ENCODE peak calls at places on chromosome 21, in seven cellular contexts. P is H1, N is heart left ventricle, K is astrocyte of the spinal cord, J is A549, W is fibroblast of pulmonary artery, B is mammary epithelial cell. I is an unnamed sample.

GRCh38 chr21:46634427-46634826 is 1.0 kb upstream of the PRMT2 start:
- DNase-seq in P (no peak), N (no peak), K (no peak), J (no peak), W (no peak), B (no peak), I (no peak)

GRCh38 chr21:42469272-42469671 is 26.8 kb downstream of the RSPH1 start:
- DNase-seq in P (no peak), N (no peak), K (no peak), J (no peak), W (no peak), B (no peak), I (no peak)

GRCh38 chr21:42160950-42161225 is 58.1 kb upstream of the ABCG1 start:
- DNase-seq in P (no peak), N (no peak), K (no peak), J (no peak), W (no peak), B (no peak), I (no peak)

GRCh38 chr21:44286716-44287632 is 1.3 kb downstream of the AIRE start:
- DNase-seq in P (no peak), N (peak), K (no peak), J (no peak), W (no peak), B (no peak), I (no peak)

GRCh38 chr21:41183575-41183974 is 15.6 kb downstream of the BACE2 start:
- DNase-seq in P (no peak), N (no peak), K (no peak), J (no peak), W (no peak), B (no peak), I (no peak)

GRCh38 chr21:31260790-31261189 is 83.3 kb downstream of the TIAM1 start:
- DNase-seq in P (no peak), N (no peak), K (no peak), J (no peak), W (peak), B (no peak), I (peak)

GRCh38 chr21:43902441-43902840 is 37.4 kb downstream of the AGPAT3 start:
- DNase-seq in P (no peak), N (peak), K (no peak), J (no peak), W (peak), B (no peak), I (peak)

GRCh38 chr21:42561742-42562141 is 48.1 kb downstream of the SLC37A1 start:
- DNase-seq in P (no peak), N (no peak), K (no peak), J (no peak), W (no peak), B (no peak), I (no peak)

GRCh38 chr21:37366488-37367300 is at the start of gene DYRK1A:
- DNase-seq in P (peak), N (peak), K (peak), J (peak), W (peak), B (peak), I (peak)
- H3K4me3 ChIP-seq in P (peak), N (peak), K (peak), J (peak), W (peak), B (peak), I (peak)

GRCh38 chr21:45496968-45497845 is 45.0 kb downstream of the SLC19A1 start:
- DNase-seq in P (no peak), N (peak), K (no peak), J (no peak), W (no peak), B (no peak), I (no peak)

GRCh38 chr21:45497846-45498645 is 44.2 kb downstream of the SLC19A1 start:
- DNase-seq in P (no peak), N (peak), K (no peak), J (no peak), W (no peak), B (no peak), I (no peak)

GRCh38 chr21:45499201-45499750 is 43.0 kb downstream of the SLC19A1 start:
- DNase-seq in P (no peak), N (peak), K (no peak), J (no peak), W (no peak), B (no peak), I (no peak)

GRCh38 chr21:45499970-45500575 is 42.2 kb downstream of the SLC19A1 start:
- DNase-seq in P (no peak), N (peak), K (no peak), J (no peak), W (no peak), B (no peak), I (no peak)

DNA sequence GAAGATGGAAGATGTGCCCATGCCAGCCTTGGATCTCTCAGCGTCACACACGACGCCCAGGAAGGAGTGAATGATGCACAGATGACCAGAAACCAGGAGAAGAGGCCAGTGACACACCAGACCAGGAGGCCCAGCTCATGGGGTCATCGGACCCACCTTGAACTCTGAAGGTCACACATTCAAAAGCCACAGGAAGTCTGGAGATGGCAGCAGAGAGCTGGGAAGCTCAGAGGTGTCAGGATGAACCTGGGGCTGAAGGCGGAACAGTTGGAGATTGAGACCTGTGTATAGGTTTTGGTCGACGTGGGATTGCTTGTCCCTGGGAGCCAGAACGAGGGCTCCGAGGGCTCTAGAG is 43.6 kb downstream of the SLC19A1 start:
- DNase-seq in P (no peak), N (peak), K (no peak), J (no peak), W (no peak), B (no peak), I (no peak)
- TF ChIP-seq CTCF in P (no peak), N (no peak), K (no peak), J (no peak), W (no peak), B (no peak), I (no peak)

GRCh38 chr21:37408464-37409193 is 42.1 kb downstream of the DYRK1A start:
- DNase-seq in P (no peak), N (no peak), K (no peak), J (no peak), W (no peak), B (no peak), I (no peak)
- H3K4me3 ChIP-seq in P (no peak), N (no peak), K (no peak), J (no peak), W (no peak), B (no peak), I (no peak)

DNA sequence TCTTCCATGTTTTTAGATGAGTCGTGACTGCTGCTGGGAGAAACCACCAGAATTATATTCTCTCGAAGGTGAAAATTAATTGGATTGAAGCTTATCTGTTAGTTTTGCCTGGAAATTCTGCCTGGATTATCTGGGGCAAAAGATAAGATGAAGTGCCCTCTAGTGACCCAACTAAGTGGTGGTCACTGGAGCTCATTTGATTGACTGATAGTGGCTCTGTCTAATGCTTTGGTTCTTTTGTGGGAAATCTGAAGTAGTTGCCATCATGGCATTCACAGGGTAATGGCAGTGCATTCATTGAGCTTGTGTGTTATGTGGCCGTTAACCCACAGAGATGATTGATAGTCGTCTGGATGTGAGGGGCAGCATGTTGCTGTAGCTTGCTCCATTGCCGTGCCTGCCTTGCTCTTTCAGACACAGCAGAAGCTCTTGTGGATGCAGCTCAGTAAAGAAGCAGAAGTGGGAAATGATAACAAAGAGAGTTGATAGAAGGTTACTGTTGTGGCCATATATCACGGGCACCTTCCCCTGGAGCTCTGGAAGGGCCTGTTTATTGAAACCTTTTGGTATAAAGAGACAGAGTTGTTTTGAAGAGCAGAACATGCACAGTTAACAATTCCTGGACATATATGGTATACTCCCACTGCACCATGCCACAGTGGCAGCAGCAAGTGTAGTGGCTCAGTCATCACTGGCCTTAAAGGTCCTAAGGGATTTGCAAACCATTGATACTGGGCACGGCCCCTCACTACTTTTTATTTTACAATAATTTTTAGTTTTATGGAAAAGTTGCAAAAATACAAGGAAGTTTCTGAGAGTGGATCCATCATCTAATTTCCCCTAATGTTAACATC is 42.0 kb downstream of the CXADR start:
- DNase-seq in P (no peak), N (no peak), K (no peak), J (peak), W (peak), B (no peak), I (peak)
- TF ChIP-seq CTCF in P (peak), N (peak), K (peak), J (peak), W (peak), B (peak), I (peak)

DNA sequence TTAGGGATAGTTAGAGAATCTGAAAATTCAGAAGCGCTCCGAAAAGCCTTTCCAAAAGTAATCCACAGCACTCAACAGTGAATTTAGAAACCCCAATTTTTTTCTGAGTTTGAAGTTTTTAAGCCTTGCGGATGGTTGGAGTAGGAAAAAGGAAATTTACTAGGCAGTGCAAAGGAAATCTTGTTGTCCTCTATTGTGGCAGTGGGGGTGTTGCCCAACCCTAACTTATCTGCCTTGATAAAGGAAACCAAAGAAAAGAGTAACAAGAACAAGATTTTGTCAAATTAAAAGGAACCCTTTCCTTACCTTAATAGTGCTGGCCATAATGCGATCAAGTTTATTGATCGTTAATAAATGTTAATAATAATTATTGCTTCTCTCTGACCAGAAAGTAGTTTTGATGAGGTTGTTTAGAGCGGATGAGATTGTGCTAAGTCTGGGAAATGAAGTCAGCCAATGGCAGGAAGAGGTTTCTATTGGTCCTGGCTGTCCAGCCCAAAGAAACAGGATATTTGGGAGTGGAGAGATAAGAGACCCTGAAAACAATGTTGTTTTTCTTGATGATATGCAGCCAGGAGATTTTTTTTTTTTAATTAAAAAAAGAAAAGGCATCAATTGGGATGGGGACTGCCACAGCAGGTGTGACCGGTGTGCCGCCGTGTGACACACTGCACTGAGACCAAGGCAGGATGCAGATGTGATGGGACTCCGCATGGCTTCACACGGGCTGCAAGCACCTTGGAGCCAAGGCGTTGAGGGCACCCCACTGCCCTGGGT is at the start of gene ERG:
- DNase-seq in P (no peak), N (peak), K (no peak), J (no peak), W (no peak), B (no peak), I (no peak)
- H3K4me3 ChIP-seq in P (no peak), N (peak), K (no peak), J (no peak), W (no peak), B (no peak), I (no peak)

GRCh38 chr21:33132054-33132453 is 62.1 kb downstream of the OLIG1 start:
- DNase-seq in P (no peak), N (no peak), K (no peak), J (no peak), W (no peak), B (no peak), I (no peak)
- TF ChIP-seq CTCF in P (no peak), N (no peak), K (no peak), J (peak), W (peak), B (peak), I (peak)

DNA sequence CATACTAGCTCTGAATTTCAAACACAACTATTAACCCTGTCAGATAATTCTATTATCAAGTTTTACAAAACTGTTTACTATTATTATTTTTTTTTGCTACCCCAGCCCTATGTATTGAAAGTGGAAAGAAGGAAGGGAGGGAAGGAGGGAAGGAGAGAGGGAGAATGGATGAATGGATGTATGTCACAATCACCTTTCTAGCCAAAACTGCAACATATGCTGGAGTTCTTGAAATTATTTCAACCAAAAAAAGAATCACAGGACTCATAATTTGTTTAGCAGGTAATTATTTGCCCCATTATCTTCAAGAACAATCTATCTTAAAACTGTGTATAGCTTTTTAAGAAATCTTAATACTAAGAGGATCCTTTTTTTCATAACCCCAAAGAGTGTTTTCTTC is 5.4 kb downstream of the NRIP1 start:
- DNase-seq in P (no peak), N (no peak), K (no peak), J (no peak), W (no peak), B (no peak), I (no peak)
- H3K4me3 ChIP-seq in P (no peak), N (no peak), K (no peak), J (peak), W (no peak), B (no peak), I (no peak)

DNA sequence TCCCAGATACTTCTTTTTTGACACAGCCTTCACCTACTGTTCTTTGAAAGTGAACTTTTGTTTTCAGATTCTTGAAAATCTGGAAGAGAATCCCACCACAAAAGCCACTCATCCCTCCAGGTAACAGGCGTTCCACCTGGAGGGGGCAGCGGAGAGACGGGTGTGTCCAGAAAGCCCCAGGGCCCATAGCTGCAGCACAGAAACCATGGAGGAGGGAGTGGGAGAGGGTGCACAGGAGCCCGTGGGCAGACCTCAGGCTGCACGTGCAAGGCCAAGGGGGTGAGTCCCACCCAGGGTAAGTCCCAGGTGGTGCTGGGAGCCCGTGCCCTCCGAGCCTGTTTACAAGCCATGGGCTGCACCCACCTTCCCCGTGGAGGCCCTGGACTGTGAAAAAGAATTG is 86.5 kb downstream of the PSMG1 start:
- DNase-seq in P (no peak), N (no peak), K (no peak), J (no peak), W (no peak), B (no peak), I (no peak)
- TF ChIP-seq CTCF in P (peak), N (no peak), K (peak), J (no peak), W (no peak), B (no peak), I (no peak)

GRCh38 chr21:38505654-38506523 is 7.6 kb upstream of the ERG start:
- DNase-seq in P (peak), N (no peak), K (peak), J (peak), W (peak), B (peak), I (peak)

GRCh38 chr21:38506606-38507331 is 8.5 kb upstream of the ERG start:
- DNase-seq in P (no peak), N (no peak), K (no peak), J (no peak), W (no peak), B (no peak), I (no peak)

GRCh38 chr21:38507374-38507942 is 9.2 kb upstream of the ERG start:
- DNase-seq in P (no peak), N (no peak), K (no peak), J (no peak), W (no peak), B (no peak), I (no peak)

GRCh38 chr21:38503588-38503987 is 5.3 kb upstream of the ERG start:
- DNase-seq in P (no peak), N (peak), K (peak), J (no peak), W (peak), B (peak), I (peak)

GRCh38 chr21:38504056-38504455 is 5.8 kb upstream of the ERG start:
- DNase-seq in P (no peak), N (no peak), K (no peak), J (no peak), W (peak), B (no peak), I (no peak)
- H3K4me3 ChIP-seq in P (no peak), N (peak), K (no peak), J (no peak), W (peak), B (peak), I (no peak)

GRCh38 chr21:45319461-45320211 is 31.9 kb upstream of the POFUT2 start:
- DNase-seq in P (no peak), N (peak), K (peak), J (peak), W (no peak), B (no peak), I (no peak)
- TF ChIP-seq CTCF in P (peak), N (no peak), K (no peak), J (no peak), W (no peak), B (no peak), I (no peak)